ENCODE peak calls at places on chromosomes 2 and 18, in five cellular contexts. V, E, N, O and W are unnamed samples.
A peak's percentile ranks its signal among the peaks of the same experiment; 100 is the strongest.

GRCh38 chr2:128377071-128377910 is 58.6 kb upstream of the HS6ST1 start:
- DNase-seq in E (no peak), O (no peak), N (no peak), V (no peak), W (no peak)

GRCh38 chr2:240525802-240526201 is 32.0 kb downstream of the ANKMY1 start:
- DNase-seq in O (no peak), N (no peak), V (no peak), E (no peak), W (no peak)

GRCh38 chr18:5983479-5983878 is 88.2 kb upstream of the TMEM200C start:
- DNase-seq in O (no peak), V (no peak), E (no peak), N (no peak), W (peak; percentile 30)

GRCh38 chr2:18312818-18313217 is 247.6 kb downstream of the RDH14 start:
- DNase-seq in V (no peak), E (no peak), N (no peak), O (no peak), W (no peak)

GRCh38 chr2:149988361-149988760 is 400.8 kb upstream of the MMADHC start:
- DNase-seq in N (no peak), V (no peak), E (no peak), O (no peak), W (no peak)

GRCh38 chr2:235807347-235807746 is 313.5 kb downstream of the AGAP1 start:
- DNase-seq in N (no peak), E (no peak), V (no peak), O (peak; percentile 50), W (no peak)

GRCh38 chr2:176269319-176270099 is at the start of gene MTX2:
- DNase-seq in O (peak; percentile 96), N (peak; percentile 79), V (peak; percentile 42), E (peak; percentile 92), W (peak; percentile 85)

GRCh38 chr2:207782238-207783030 is 12.7 kb upstream of the FZD5 start:
- DNase-seq in N (no peak), O (no peak), E (no peak), V (no peak), W (no peak)

GRCh38 chr2:7449287-7449686 is 532.1 kb downstream of the RNF144A start:
- DNase-seq in V (no peak), N (no peak), O (no peak), E (no peak), W (no peak)

GRCh38 chr2:208285853-208286252 is 19.8 kb downstream of the PIKFYVE start:
- DNase-seq in O (no peak), N (no peak), E (no peak), V (no peak), W (no peak)

GRCh38 chr2:86223098-86223681 is 23.9 kb downstream of the MRPL35 start:
- DNase-seq in V (peak; percentile 56), N (no peak), O (no peak), E (peak; percentile 87), W (peak; percentile 42)

GRCh38 chr2:143852748-143853147 is 667.2 kb downstream of the ZEB2 start:
- DNase-seq in O (no peak), N (no peak), V (no peak), E (peak; percentile 80), W (peak; percentile 20)

GRCh38 chr18:62763101-62763521 is 47.8 kb downstream of the PHLPP1 start:
- DNase-seq in E (no peak), V (no peak), N (no peak), O (no peak), W (no peak)

GRCh38 chr18:28350821-28351220 is 173.9 kb upstream of the CDH2 start:
- DNase-seq in O (no peak), N (no peak), E (no peak), V (no peak), W (no peak)